ENCODE peak calls at places on chromosomes 7 and 10, in five cellular contexts. Y, G, Q, M and C are unnamed samples.

GRCh38 chr7:25804154-25804553 is 347.8 kb upstream of the NFE2L3 start:
- DNase-seq in Q (no peak), Y (no peak), G (no peak), M (no peak), C (no peak)

GRCh38 chr7:106050743-106051110 is 61.4 kb downstream of the SYPL1 start:
- DNase-seq in M (no peak), Y (no peak), G (peak; percentile 17), Q (peak; percentile 76), C (no peak)

GRCh38 chr10:118449521-118449920 is 107.4 kb upstream of the FAM204A start:
- DNase-seq in G (no peak), M (no peak), Y (no peak), Q (no peak), C (peak; percentile 39)

GRCh38 chr7:5143935-5144903 is 45.8 kb upstream of the WIPI2 start:
- DNase-seq in G (no peak), Y (no peak), Q (no peak), M (no peak), C (no peak)

GRCh38 chr7:23334482-23335056 is 35.4 kb downstream of the MALSU1 start:
- DNase-seq in Y (no peak), M (no peak), Q (peak; percentile 97), G (no peak), C (no peak)

GRCh38 chr7:79789584-79790345 is 336.3 kb upstream of the MAGI2 start:
- DNase-seq in Q (no peak), Y (no peak), G (no peak), M (no peak), C (no peak)

GRCh38 chr10:1194161-1194560 is 138.0 kb downstream of the WDR37 start:
- DNase-seq in M (no peak), Y (no peak), G (no peak), Q (no peak), C (no peak)

GRCh38 chr10:124579003-124579384 is 117.4 kb downstream of the LHPP start:
- DNase-seq in Y (no peak), Q (no peak), M (no peak), G (no peak), C (no peak)

GRCh38 chr10:116689096-116689495 is 53.3 kb downstream of the HSPA12A start:
- DNase-seq in Y (no peak), G (no peak), M (no peak), Q (no peak), C (no peak)

GRCh38 chr7:158369290-158369689 is 218.3 kb downstream of the PTPRN2 start:
- DNase-seq in Y (no peak), G (no peak), M (no peak), Q (no peak), C (no peak)

GRCh38 chr10:65235846-65236245 is 1690.0 kb upstream of the LRRTM3 start:
- DNase-seq in G (no peak), Y (no peak), Q (no peak), M (no peak), C (no peak)

GRCh38 chr7:95908499-95908898 is 136.1 kb downstream of the DYNC1I1 start:
- DNase-seq in Q (no peak), G (no peak), M (no peak), Y (no peak), C (no peak)

GRCh38 chr10:91576096-91576545 is 56.8 kb downstream of the PPP1R3C start:
- DNase-seq in Y (no peak), G (no peak), M (no peak), Q (no peak), C (no peak)
- H2BK12ac ChIP-seq in Y (no peak overlapping the region), G (no peak overlapping the region), M (no peak overlapping the region), Q (no peak overlapping the region), C (no peak overlapping the region)

GRCh38 chr10:89280501-89280900 is 21.3 kb upstream of the IFIT2 start:
- DNase-seq in Y (no peak), G (no peak), Q (no peak), M (no peak), C (no peak)

GRCh38 chr10:89281606-89282395 is 20.0 kb upstream of the IFIT2 start:
- DNase-seq in Y (no peak), M (no peak), Q (no peak), G (no peak), C (no peak)

GRCh38 chr10:89283174-89283987 is 18.5 kb upstream of the IFIT2 start:
- DNase-seq in Y (no peak), M (no peak), G (no peak), Q (peak; percentile 61), C (no peak)

GRCh38 chr10:89278034-89278535 is 23.8 kb upstream of the IFIT2 start:
- DNase-seq in M (no peak), Q (peak; percentile 94), G (peak; percentile 61), Y (no peak), C (no peak)

GRCh38 chr10:89279449-89279869 is 22.4 kb upstream of the IFIT2 start:
- DNase-seq in M (no peak), Q (no peak), G (no peak), Y (no peak), C (no peak)
- H2AK5ac ChIP-seq in M (no peak overlapping the region), Q (peak overlapping the region; percentile 57), G (no peak overlapping the region), Y (no peak overlapping the region), C (no peak overlapping the region)

GRCh38 chr10:8017276-8017675 is 37.2 kb upstream of the GATA3 start:
- DNase-seq in M (no peak), Q (no peak), Y (no peak), G (no peak), C (no peak)

GRCh38 chr10:8014649-8015048 is 39.8 kb upstream of the GATA3 start:
- DNase-seq in G (no peak), M (no peak), Q (no peak), Y (no peak), C (no peak)

GRCh38 chr10:8009031-8009430 is 45.5 kb upstream of the GATA3 start:
- DNase-seq in Y (no peak), Q (no peak), M (no peak), G (no peak), C (no peak)

GRCh38 chr10:8013011-8013410 is 41.5 kb upstream of the GATA3 start:
- DNase-seq in Q (no peak), M (no peak), Y (no peak), G (no peak), C (no peak)

DNA sequence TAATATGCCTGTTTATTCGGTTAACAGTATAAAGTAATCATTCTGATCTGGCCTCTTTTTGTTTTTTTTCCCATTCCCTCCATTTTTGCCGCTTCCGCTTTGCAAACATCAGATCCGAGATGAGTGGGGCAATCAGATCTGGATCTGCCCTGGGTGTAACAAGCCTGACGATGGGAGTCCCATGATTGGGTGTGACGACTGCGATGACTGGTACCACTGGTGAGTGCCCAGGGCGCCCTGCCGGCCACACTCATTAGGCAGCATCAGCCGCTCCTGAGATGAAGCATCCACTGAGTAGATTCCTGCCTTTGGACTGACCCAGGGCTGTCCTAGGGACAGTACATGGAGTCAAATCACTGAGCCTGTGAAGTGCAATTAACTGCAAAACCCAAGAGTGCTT is 40.9 kb upstream of the GATA3 start:
- DNase-seq in Y (no peak), G (no peak), Q (no peak), M (no peak), C (no peak)
- H2BK12ac ChIP-seq in Y (no peak overlapping the region), G (no peak overlapping the region), Q (no peak overlapping the region), M (no peak overlapping the region), C (no peak overlapping the region)

GRCh38 chr7:131723926-131724325 is 167.5 kb upstream of the PODXL start:
- DNase-seq in Y (no peak), M (no peak), Q (peak; percentile 7), G (no peak), C (no peak)
- H2AK5ac ChIP-seq in Y (no peak overlapping the region), M (no peak overlapping the region), Q (no peak overlapping the region), G (no peak overlapping the region), C (no peak overlapping the region)

GRCh38 chr10:129169115-129169514 is 297.9 kb upstream of the MGMT start:
- DNase-seq in Y (no peak), M (no peak), Q (no peak), G (no peak), C (no peak)

GRCh38 chr10:129168660-129169059 is 298.4 kb upstream of the MGMT start:
- DNase-seq in G (no peak), Y (no peak), M (no peak), Q (no peak), C (no peak)

GRCh38 chr10:129171816-129172215 is 295.2 kb upstream of the MGMT start:
- DNase-seq in G (no peak), Y (no peak), M (no peak), Q (no peak), C (no peak)

DNA sequence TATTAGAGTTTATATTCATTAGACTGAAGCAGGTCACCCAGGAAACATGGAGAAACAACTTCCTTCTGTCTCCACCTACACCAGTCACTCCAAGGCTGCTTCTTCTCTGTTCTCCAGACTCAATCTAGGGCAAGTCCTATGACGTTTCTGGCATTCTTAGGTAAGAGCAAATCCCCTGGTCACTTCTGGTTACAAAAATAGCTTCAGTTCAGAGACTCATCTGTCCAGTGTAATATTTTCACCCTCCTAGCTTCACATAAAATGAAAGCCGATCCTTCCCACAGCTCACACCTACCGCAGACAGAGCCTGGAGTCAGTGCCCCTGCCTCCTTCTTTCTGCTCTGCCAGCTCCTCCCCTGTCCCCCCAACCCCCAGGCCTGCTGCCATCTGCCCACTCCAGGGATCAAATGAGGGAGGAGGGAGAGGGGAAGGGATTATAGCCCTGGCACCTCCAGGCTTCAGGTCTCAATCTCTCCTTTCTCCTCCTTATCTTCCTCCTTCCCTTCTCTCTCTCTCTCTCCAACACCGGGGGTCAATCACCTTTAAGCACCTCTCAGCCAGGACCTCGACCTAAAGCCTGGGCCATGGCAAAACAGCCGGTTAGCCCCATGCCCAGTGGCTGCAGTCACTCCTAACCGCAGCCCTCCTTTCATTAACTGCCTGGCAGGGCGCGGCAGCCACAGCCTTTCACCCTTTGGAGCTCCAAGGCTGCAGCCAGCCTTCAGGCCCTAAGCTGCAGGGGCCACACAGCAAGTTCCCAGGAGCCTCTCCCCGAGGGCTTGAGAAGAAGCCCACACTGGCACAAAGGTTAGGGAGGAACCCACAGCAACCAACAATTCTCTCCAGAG is 292.6 kb upstream of the MGMT start:
- DNase-seq in Y (no peak), Q (no peak), M (no peak), G (no peak), C (no peak)
- H2BK12ac ChIP-seq in Y (no peak overlapping the region), Q (no peak overlapping the region), M (no peak overlapping the region), G (no peak overlapping the region), C (no peak overlapping the region)

DNA sequence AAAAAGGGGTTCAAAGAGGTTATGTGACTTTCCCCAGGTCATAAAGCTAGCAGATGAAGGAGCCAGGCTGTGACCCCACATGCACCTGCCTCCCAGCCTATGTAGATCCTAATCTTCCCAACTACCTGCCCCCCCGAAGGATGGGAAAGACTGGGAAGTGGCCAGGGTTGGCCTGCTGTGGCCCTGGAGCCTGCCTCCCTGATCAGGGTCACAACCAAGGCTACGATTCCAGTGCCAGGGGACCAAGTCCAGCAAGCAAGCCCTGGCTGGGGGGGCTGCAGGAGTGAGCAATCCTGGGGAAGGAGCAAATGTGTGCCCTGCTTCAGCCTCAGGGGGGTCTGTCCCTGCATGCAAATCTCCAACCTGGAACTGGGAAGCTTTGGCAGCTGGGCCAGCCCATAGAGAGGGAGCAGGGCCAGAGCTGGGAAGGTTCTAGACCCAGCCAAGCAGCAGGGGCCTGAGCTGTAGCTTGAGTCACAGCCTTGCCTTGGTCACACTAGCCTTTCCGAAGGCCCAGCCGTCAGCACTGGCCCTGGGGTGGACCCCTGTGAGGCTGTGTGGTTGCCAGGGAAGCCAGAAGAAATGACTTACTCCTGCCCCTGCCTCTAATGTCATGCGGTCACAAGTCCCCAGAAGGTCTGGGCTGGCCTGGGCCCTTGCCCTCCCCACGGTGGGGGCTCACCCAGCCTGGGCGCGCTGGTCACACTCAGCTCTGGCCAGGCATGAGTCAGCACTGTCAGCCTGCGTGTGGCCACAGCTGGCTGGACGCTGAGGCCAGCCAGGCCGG is 96.4 kb upstream of the ZMIZ1 start:
- DNase-seq in Y (peak; percentile 38), G (peak; percentile 79), M (no peak), Q (peak; percentile 98), C (peak; percentile 39)
- H2AK5ac ChIP-seq in Y (peak overlapping the region; percentile 92), G (peak overlapping the region; percentile 16), M (peak overlapping the region; percentile 15), Q (peak overlapping the region; percentile 79), C (no peak overlapping the region)